ENCODE peak calls at places on chromosomes 6 and 20, in nine cellular contexts. One of them, this sample, is unnamed. For H3K9me3, the result is how much of the 10 kb centered on the place peaks cover.

GRCh38 chr6:107677399-107677798 is 146.7 kb downstream of the SCML4 start:
- DNase-seq in CD8-positive, alpha-beta T cell: no peak
- DNase-seq in GM23248: no peak
- DNase-seq in cardiac muscle cell: no peak
- DNase-seq in RWPE2: no peak
- DNase-seq in CD8-positive, alpha-beta memory T cell: no peak
- DNase-seq in ovary: no peak
- DNase-seq in prostate gland: no peak
- DNase-seq in left ventricle myocardium inferior: no peak
- DNase-seq in this sample: no peak

GRCh38 chr6:31905041-31905440 is 3.2 kb upstream of the ZBTB12 start:
- DNase-seq in cardiac muscle cell: no peak
- DNase-seq in ovary: no peak
- DNase-seq in left ventricle myocardium inferior: no peak
- DNase-seq in GM23248: no peak
- DNase-seq in prostate gland: no peak
- DNase-seq in RWPE2: no peak
- DNase-seq in CD8-positive, alpha-beta T cell: no peak
- DNase-seq in CD8-positive, alpha-beta memory T cell: no peak
- DNase-seq in this sample: no peak

GRCh38 chr20:44068311-44068710 is 118.7 kb downstream of the JPH2 start:
- DNase-seq in GM23248: no peak
- DNase-seq in RWPE2: no peak
- DNase-seq in cardiac muscle cell: no peak
- DNase-seq in prostate gland: no peak
- DNase-seq in left ventricle myocardium inferior: no peak
- DNase-seq in ovary: no peak
- DNase-seq in CD8-positive, alpha-beta T cell: no peak
- DNase-seq in CD8-positive, alpha-beta memory T cell: no peak
- DNase-seq in this sample: no peak

GRCh38 chr6:90715093-90715655 is 128.3 kb upstream of the MAP3K7 start:
- DNase-seq in prostate gland: no peak
- DNase-seq in CD8-positive, alpha-beta T cell: no peak
- DNase-seq in GM23248: no peak
- DNase-seq in cardiac muscle cell: no peak
- DNase-seq in ovary: peak
- DNase-seq in left ventricle myocardium inferior: no peak
- DNase-seq in CD8-positive, alpha-beta memory T cell: no peak
- DNase-seq in RWPE2: no peak
- DNase-seq in this sample: no peak

GRCh38 chr6:40056865-40057264 is 122.6 kb upstream of the MOCS1 start:
- DNase-seq in CD8-positive, alpha-beta T cell: no peak
- DNase-seq in ovary: no peak
- DNase-seq in GM23248: no peak
- DNase-seq in CD8-positive, alpha-beta memory T cell: no peak
- DNase-seq in RWPE2: no peak
- DNase-seq in prostate gland: no peak
- DNase-seq in left ventricle myocardium inferior: no peak
- DNase-seq in cardiac muscle cell: no peak
- DNase-seq in this sample: no peak

GRCh38 chr6:25188232-25188631 is 90.9 kb upstream of the CARMIL1 start:
- DNase-seq in RWPE2: no peak
- DNase-seq in ovary: no peak
- DNase-seq in left ventricle myocardium inferior: no peak
- DNase-seq in prostate gland: no peak
- DNase-seq in CD8-positive, alpha-beta memory T cell: no peak
- DNase-seq in cardiac muscle cell: no peak
- DNase-seq in CD8-positive, alpha-beta T cell: no peak
- DNase-seq in GM23248: no peak
- DNase-seq in this sample: no peak

GRCh38 chr20:8481636-8482035 is 349.6 kb downstream of the PLCB1 start:
- DNase-seq in left ventricle myocardium inferior: no peak
- DNase-seq in prostate gland: no peak
- DNase-seq in ovary: no peak
- DNase-seq in CD8-positive, alpha-beta memory T cell: no peak
- DNase-seq in cardiac muscle cell: no peak
- DNase-seq in RWPE2: no peak
- DNase-seq in GM23248: peak
- DNase-seq in CD8-positive, alpha-beta T cell: no peak
- DNase-seq in this sample: no peak

GRCh38 chr6:142833054-142833453 is 111.9 kb downstream of the HIVEP2 start:
- DNase-seq in cardiac muscle cell: no peak
- DNase-seq in prostate gland: no peak
- DNase-seq in left ventricle myocardium inferior: no peak
- DNase-seq in CD8-positive, alpha-beta T cell: no peak
- DNase-seq in GM23248: peak
- DNase-seq in CD8-positive, alpha-beta memory T cell: no peak
- DNase-seq in RWPE2: no peak
- DNase-seq in ovary: no peak
- DNase-seq in this sample: no peak

GRCh38 chr6:44268095-44268628 is 2.1 kb upstream of the TMEM151B start:
- DNase-seq in ovary: no peak
- DNase-seq in RWPE2: no peak
- DNase-seq in left ventricle myocardium inferior: no peak
- DNase-seq in cardiac muscle cell: peak
- DNase-seq in prostate gland: peak
- DNase-seq in CD8-positive, alpha-beta T cell: peak
- DNase-seq in CD8-positive, alpha-beta memory T cell: peak
- DNase-seq in GM23248: peak
- DNase-seq in this sample: peak

GRCh38 chr6:84766796-84767590 is 2.6 kb upstream of the TBX18 start:
- DNase-seq in ovary: no peak
- DNase-seq in prostate gland: no peak
- DNase-seq in CD8-positive, alpha-beta memory T cell: no peak
- DNase-seq in RWPE2: no peak
- DNase-seq in GM23248: no peak
- DNase-seq in cardiac muscle cell: peak
- DNase-seq in CD8-positive, alpha-beta T cell: no peak
- DNase-seq in left ventricle myocardium inferior: no peak
- DNase-seq in this sample: no peak

GRCh38 chr20:63911171-63911570 is 16.2 kb downstream of the DNAJC5 start:
- DNase-seq in CD8-positive, alpha-beta T cell: no peak
- DNase-seq in CD8-positive, alpha-beta memory T cell: no peak
- DNase-seq in prostate gland: peak
- DNase-seq in cardiac muscle cell: no peak
- DNase-seq in ovary: no peak
- DNase-seq in GM23248: peak
- DNase-seq in RWPE2: peak
- DNase-seq in left ventricle myocardium inferior: no peak
- DNase-seq in this sample: no peak

GRCh38 chr6:120805267-120805666 is 529.0 kb downstream of the TBC1D32 start:
- DNase-seq in CD8-positive, alpha-beta T cell: no peak
- DNase-seq in prostate gland: no peak
- DNase-seq in cardiac muscle cell: no peak
- DNase-seq in CD8-positive, alpha-beta memory T cell: no peak
- DNase-seq in GM23248: peak
- DNase-seq in RWPE2: no peak
- DNase-seq in ovary: no peak
- DNase-seq in left ventricle myocardium inferior: no peak
- DNase-seq in this sample: no peak

GRCh38 chr6:136591617-136592016 is 41.4 kb upstream of the MAP7 start:
- DNase-seq in RWPE2: no peak
- DNase-seq in prostate gland: no peak
- DNase-seq in left ventricle myocardium inferior: no peak
- DNase-seq in cardiac muscle cell: no peak
- DNase-seq in CD8-positive, alpha-beta memory T cell: no peak
- DNase-seq in CD8-positive, alpha-beta T cell: no peak
- DNase-seq in GM23248: no peak
- DNase-seq in ovary: no peak
- DNase-seq in this sample: no peak

GRCh38 chr6:10891960-10892359 is 5.1 kb downstream of the SYCP2L start:
- DNase-seq in CD8-positive, alpha-beta T cell: no peak
- DNase-seq in left ventricle myocardium inferior: no peak
- DNase-seq in GM23248: no peak
- DNase-seq in RWPE2: no peak
- DNase-seq in ovary: no peak
- DNase-seq in prostate gland: no peak
- DNase-seq in cardiac muscle cell: no peak
- DNase-seq in CD8-positive, alpha-beta memory T cell: no peak
- DNase-seq in this sample: no peak

GRCh38 chr6:73341335-73341734 is 12.7 kb downstream of the DPPA5 start:
- DNase-seq in ovary: no peak
- DNase-seq in prostate gland: no peak
- DNase-seq in left ventricle myocardium inferior: no peak
- DNase-seq in GM23248: no peak
- DNase-seq in CD8-positive, alpha-beta memory T cell: no peak
- DNase-seq in cardiac muscle cell: no peak
- DNase-seq in RWPE2: no peak
- DNase-seq in CD8-positive, alpha-beta T cell: no peak
- DNase-seq in this sample: no peak

DNA sequence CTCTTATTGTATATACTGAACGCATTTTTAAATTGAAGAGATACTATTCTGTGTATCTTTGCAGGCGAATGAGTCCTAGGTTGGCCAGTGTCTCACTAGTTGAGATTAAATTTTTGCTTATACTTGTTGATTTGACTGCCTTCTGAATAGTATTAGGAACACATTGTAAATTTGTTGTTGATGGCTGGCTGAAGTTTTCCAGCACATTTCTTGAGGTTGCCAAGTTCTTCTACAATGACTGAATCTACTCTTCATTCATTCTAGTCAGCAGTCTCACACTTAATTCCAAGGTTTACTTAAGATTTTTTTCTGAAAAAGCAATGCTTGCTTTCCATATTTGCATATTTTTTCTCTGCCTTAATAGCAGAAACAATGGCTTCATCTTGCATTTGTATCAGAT is 151.7 kb downstream of the ZFAND3 start:
- DNase-seq in CD8-positive, alpha-beta T cell: no peak
- DNase-seq in RWPE2: no peak
- DNase-seq in GM23248: peak
- DNase-seq in cardiac muscle cell: no peak
- DNase-seq in prostate gland: no peak
- DNase-seq in ovary: no peak
- DNase-seq in CD8-positive, alpha-beta memory T cell: no peak
- DNase-seq in left ventricle myocardium inferior: no peak
- DNase-seq in this sample: no peak
- H3K9me3 ChIP-seq in CD8-positive, alpha-beta T cell: under half
- H3K9me3 ChIP-seq in RWPE2: under half
- H3K9me3 ChIP-seq in GM23248: under half
- H3K9me3 ChIP-seq in cardiac muscle cell: under half
- H3K9me3 ChIP-seq in prostate gland: under half
- H3K9me3 ChIP-seq in ovary: under half
- H3K9me3 ChIP-seq in CD8-positive, alpha-beta memory T cell: under half
- H3K9me3 ChIP-seq in left ventricle myocardium inferior: under half
- H3K9me3 ChIP-seq in this sample: under half

GRCh38 chr20:29301624-29302259 is 1955.7 kb upstream of the DEFB115 start:
- DNase-seq in ovary: no peak
- DNase-seq in GM23248: no peak
- DNase-seq in RWPE2: peak
- DNase-seq in CD8-positive, alpha-beta T cell: peak
- DNase-seq in left ventricle myocardium inferior: no peak
- DNase-seq in cardiac muscle cell: no peak
- DNase-seq in prostate gland: no peak
- DNase-seq in CD8-positive, alpha-beta memory T cell: no peak
- DNase-seq in this sample: no peak
- H3K9me3 ChIP-seq in ovary: under half
- H3K9me3 ChIP-seq in GM23248: under half
- H3K9me3 ChIP-seq in RWPE2: under half
- H3K9me3 ChIP-seq in CD8-positive, alpha-beta T cell: under half
- H3K9me3 ChIP-seq in left ventricle myocardium inferior: half or more
- H3K9me3 ChIP-seq in cardiac muscle cell: under half
- H3K9me3 ChIP-seq in prostate gland: under half
- H3K9me3 ChIP-seq in CD8-positive, alpha-beta memory T cell: under half
- H3K9me3 ChIP-seq in this sample: under half

DNA sequence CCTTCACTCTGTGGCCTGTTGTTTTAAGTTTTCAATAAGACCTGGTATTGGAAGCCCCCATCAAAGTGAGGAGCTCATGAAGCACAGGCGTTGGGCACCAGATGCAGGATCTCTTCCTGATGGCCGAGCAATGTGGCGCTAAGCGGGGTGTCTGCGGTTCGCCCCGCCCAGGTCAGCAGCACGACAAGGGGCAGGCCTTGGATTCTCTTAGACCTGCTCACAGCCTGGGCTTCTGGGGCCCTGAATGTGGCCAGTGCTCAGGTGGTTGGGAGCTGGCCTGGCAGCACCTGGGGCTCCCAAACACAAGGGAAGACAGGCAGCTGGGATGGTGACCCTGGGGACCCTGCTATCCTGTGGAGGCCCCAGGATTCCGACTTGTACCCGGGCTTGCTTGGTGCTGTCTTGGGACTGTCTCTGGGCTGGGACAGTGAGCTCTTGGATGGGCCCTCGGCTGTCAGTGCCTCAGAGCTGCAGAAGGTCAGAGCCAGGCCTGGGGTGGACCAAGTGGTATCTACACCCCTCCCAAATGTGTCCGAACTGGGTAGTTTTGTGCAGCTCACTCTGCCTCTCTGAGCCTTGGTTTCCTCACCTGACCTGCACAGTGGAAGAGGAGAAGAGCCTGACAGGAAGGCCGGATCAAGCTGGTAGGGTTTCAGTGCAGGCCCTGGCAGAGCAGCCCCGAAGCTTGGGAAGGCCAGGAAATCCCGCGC is 69.1 kb downstream of the PHACTR3 start:
- DNase-seq in CD8-positive, alpha-beta T cell: no peak
- DNase-seq in ovary: no peak
- DNase-seq in CD8-positive, alpha-beta memory T cell: no peak
- DNase-seq in RWPE2: no peak
- DNase-seq in prostate gland: no peak
- DNase-seq in cardiac muscle cell: no peak
- DNase-seq in left ventricle myocardium inferior: no peak
- DNase-seq in GM23248: no peak
- DNase-seq in this sample: no peak
- H3K9me3 ChIP-seq in CD8-positive, alpha-beta T cell: under half
- H3K9me3 ChIP-seq in ovary: under half
- H3K9me3 ChIP-seq in CD8-positive, alpha-beta memory T cell: under half
- H3K9me3 ChIP-seq in RWPE2: under half
- H3K9me3 ChIP-seq in prostate gland: under half
- H3K9me3 ChIP-seq in cardiac muscle cell: under half
- H3K9me3 ChIP-seq in left ventricle myocardium inferior: under half
- H3K9me3 ChIP-seq in GM23248: under half
- H3K9me3 ChIP-seq in this sample: under half

GRCh38 chr6:27451660-27452390 is 21.1 kb downstream of the ZNF184 start:
- DNase-seq in RWPE2: no peak
- DNase-seq in prostate gland: no peak
- DNase-seq in GM23248: no peak
- DNase-seq in cardiac muscle cell: no peak
- DNase-seq in ovary: no peak
- DNase-seq in CD8-positive, alpha-beta T cell: no peak
- DNase-seq in CD8-positive, alpha-beta memory T cell: no peak
- DNase-seq in left ventricle myocardium inferior: no peak
- DNase-seq in this sample: no peak

GRCh38 chr6:27448456-27448855 is 24.4 kb downstream of the ZNF184 start:
- DNase-seq in CD8-positive, alpha-beta T cell: no peak
- DNase-seq in RWPE2: no peak
- DNase-seq in prostate gland: no peak
- DNase-seq in cardiac muscle cell: no peak
- DNase-seq in ovary: no peak
- DNase-seq in CD8-positive, alpha-beta memory T cell: no peak
- DNase-seq in GM23248: no peak
- DNase-seq in left ventricle myocardium inferior: no peak
- DNase-seq in this sample: no peak

DNA sequence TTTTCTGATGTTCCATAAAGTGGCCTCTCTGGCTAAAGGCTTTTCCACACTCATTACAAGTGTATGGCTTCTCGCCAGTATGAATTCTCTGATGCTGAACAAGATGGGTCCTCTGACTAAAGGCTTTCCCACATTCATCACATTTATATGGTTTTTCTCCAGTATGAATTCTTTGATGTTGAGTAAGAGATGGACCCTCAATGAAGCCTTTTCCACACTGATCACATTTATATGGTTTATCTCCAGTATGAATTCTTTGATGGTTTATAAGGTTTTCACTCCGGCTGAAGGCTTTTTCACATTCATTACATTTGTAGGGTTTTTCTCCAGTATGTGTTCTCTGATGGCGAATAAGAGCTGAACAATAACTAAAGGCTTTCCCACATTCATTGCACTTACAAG is 20.4 kb downstream of the ZNF184 start:
- DNase-seq in prostate gland: no peak
- DNase-seq in GM23248: peak
- DNase-seq in cardiac muscle cell: no peak
- DNase-seq in left ventricle myocardium inferior: no peak
- DNase-seq in RWPE2: no peak
- DNase-seq in CD8-positive, alpha-beta memory T cell: no peak
- DNase-seq in ovary: no peak
- DNase-seq in CD8-positive, alpha-beta T cell: no peak
- DNase-seq in this sample: no peak
- H3K9me3 ChIP-seq in prostate gland: under half
- H3K9me3 ChIP-seq in GM23248: under half
- H3K9me3 ChIP-seq in cardiac muscle cell: under half
- H3K9me3 ChIP-seq in left ventricle myocardium inferior: half or more
- H3K9me3 ChIP-seq in RWPE2: under half
- H3K9me3 ChIP-seq in CD8-positive, alpha-beta memory T cell: half or more
- H3K9me3 ChIP-seq in ovary: under half
- H3K9me3 ChIP-seq in CD8-positive, alpha-beta T cell: half or more
- H3K9me3 ChIP-seq in this sample: under half